ENCODE peak calls at places on chromosome 1, in eight cellular contexts. P is AG04450; B is thoracic aorta; A is cardiac fibroblast; H is H7; F is Jurkat, Clone E6-1; C is vagina; D is dorsolateral prefrontal cortex. R is an unnamed sample.

GRCh38 chr1:226816585-226816984 is 53.8 kb upstream of the PSEN2 start:
- DNase-seq in A (no peak), D (no peak), B (no peak), F (no peak), C (no peak), P (peak; percentile 8), H (no peak), R (peak; percentile 70)

GRCh38 chr1:245825128-245825901 is 670.5 kb downstream of the KIF26B start:
- DNase-seq in A (peak; percentile 51), D (no peak), C (peak; percentile 71), H (peak; percentile 60), P (no peak), F (no peak), B (no peak), R (peak; percentile 31)

GRCh38 chr1:228911225-228911624 is 175.9 kb downstream of the RHOU start:
- DNase-seq in A (no peak), F (no peak), H (no peak), D (no peak), P (no peak), B (no peak), C (peak; percentile 44), R (no peak)

GRCh38 chr1:199044191-199044590 is 405.4 kb downstream of the PTPRC start:
- DNase-seq in A (no peak), D (no peak), B (no peak), F (no peak), H (no peak), C (no peak), P (no peak), R (no peak)

GRCh38 chr1:233261206-233261605 is 34.3 kb downstream of the PCNX2 start:
- DNase-seq in D (no peak), C (no peak), F (no peak), H (no peak), B (no peak), A (no peak), P (no peak), R (no peak)

GRCh38 chr1:55040953-55041494 is 1.7 kb downstream of the PCSK9 start:
- DNase-seq in F (no peak), C (no peak), H (no peak), D (no peak), A (no peak), P (no peak), B (no peak), R (no peak)

GRCh38 chr1:225464851-225465792 is 37.3 kb upstream of the LBR start:
- DNase-seq in H (no peak), C (no peak), F (no peak), P (no peak), B (no peak), D (no peak), A (no peak), R (peak; percentile 45)

GRCh38 chr1:204353213-204353910 is 6.4 kb downstream of the PLEKHA6 start:
- DNase-seq in D (no peak), H (no peak), F (no peak), C (no peak), P (no peak), A (no peak), B (no peak), R (no peak)

GRCh38 chr1:30323841-30324240 is 399.5 kb downstream of the MATN1 start:
- DNase-seq in H (peak; percentile 12), P (no peak), F (no peak), C (no peak), D (no peak), A (no peak), B (no peak), R (no peak)

GRCh38 chr1:180458807-180459206 is 43.6 kb downstream of the ACBD6 start:
- DNase-seq in A (no peak), C (no peak), P (no peak), D (no peak), F (no peak), B (no peak), H (no peak), R (no peak)

GRCh38 chr1:153360190-153360589 is 2.5 kb downstream of the S100A9 start:
- DNase-seq in H (peak; percentile 16), P (no peak), A (no peak), D (no peak), C (no peak), B (no peak), F (no peak), R (no peak)

DNA sequence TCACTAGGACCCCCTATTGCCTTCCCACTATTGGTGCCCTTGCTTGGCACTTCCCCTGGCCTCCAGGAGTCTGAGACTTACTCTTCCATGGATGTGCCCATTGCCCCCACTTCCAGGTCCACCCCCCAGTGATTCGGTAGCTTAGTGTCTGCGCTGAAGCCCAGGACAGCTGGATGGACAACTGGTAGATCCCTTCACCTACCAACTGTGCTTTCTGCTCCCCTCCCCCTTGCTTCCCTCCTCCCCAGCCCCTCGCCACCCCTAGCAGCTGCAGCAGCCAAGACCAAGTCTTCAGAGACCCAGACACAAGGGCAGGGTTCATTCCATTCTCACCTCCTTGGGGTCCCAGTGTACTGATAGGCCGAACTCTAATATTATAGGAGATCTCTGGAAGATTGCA is 6.9 kb downstream of the LMNA start:
- DNase-seq in F (no peak), P (no peak), D (no peak), C (no peak), H (peak; percentile 36), B (no peak), A (no peak), R (no peak)
- H3K4me3 ChIP-seq in F (no peak overlapping the region), P (peak overlapping the region; percentile 20), D (no peak overlapping the region), C (peak overlapping the region; percentile 100), H (no peak overlapping the region), B (peak overlapping the region; percentile 96), A (peak overlapping the region; percentile 19), R (no peak overlapping the region)

GRCh38 chr1:115051850-115052249 is 22.2 kb downstream of the TSHB start:
- DNase-seq in F (no peak), A (no peak), D (no peak), C (no peak), B (no peak), H (no peak), P (no peak), R (no peak)

GRCh38 chr1:115060501-115060900 is 28.8 kb downstream of the TSPAN2 start:
- DNase-seq in C (no peak), P (no peak), D (no peak), B (no peak), A (no peak), F (no peak), H (no peak), R (no peak)

GRCh38 chr1:115052454-115053083 is 22.9 kb downstream of the TSHB start:
- DNase-seq in A (peak; percentile 56), F (peak; percentile 67), D (peak; percentile 65), B (no peak), P (no peak), C (no peak), H (peak; percentile 67), R (peak; percentile 50)

GRCh38 chr1:115057661-115058249 is 28.1 kb downstream of the TSHB start:
- DNase-seq in A (no peak), H (no peak), D (no peak), F (no peak), P (no peak), B (no peak), C (no peak), R (no peak)

DNA sequence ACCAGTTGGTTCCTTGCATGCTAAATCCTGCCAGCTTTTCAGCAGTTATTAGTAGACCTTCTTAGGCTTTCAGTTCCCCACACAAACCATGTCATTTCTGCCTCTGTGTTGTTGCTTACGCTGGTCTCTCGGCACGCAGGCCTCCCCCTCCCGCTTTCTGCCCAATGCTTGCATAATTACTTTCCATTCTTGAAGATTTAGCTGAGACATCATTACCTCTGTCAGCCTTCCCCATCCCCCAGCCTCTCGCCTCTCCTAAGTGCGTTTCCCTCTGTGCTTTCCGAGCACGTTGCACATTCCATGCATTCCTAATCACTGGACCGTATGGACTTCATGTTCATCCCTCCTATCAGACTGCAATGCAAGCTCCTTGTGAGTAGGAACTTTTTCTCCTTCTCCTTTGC is 26.8 kb downstream of the TSHB start:
- DNase-seq in H (peak; percentile 49), B (no peak), A (peak; percentile 62), C (no peak), P (no peak), F (no peak), D (no peak), R (peak; percentile 43)
- H3K4me3 ChIP-seq in H (no peak overlapping the region), B (no peak overlapping the region), A (no peak overlapping the region), C (no peak overlapping the region), P (no peak overlapping the region), F (no peak overlapping the region), D (no peak overlapping the region), R (no peak overlapping the region)

DNA sequence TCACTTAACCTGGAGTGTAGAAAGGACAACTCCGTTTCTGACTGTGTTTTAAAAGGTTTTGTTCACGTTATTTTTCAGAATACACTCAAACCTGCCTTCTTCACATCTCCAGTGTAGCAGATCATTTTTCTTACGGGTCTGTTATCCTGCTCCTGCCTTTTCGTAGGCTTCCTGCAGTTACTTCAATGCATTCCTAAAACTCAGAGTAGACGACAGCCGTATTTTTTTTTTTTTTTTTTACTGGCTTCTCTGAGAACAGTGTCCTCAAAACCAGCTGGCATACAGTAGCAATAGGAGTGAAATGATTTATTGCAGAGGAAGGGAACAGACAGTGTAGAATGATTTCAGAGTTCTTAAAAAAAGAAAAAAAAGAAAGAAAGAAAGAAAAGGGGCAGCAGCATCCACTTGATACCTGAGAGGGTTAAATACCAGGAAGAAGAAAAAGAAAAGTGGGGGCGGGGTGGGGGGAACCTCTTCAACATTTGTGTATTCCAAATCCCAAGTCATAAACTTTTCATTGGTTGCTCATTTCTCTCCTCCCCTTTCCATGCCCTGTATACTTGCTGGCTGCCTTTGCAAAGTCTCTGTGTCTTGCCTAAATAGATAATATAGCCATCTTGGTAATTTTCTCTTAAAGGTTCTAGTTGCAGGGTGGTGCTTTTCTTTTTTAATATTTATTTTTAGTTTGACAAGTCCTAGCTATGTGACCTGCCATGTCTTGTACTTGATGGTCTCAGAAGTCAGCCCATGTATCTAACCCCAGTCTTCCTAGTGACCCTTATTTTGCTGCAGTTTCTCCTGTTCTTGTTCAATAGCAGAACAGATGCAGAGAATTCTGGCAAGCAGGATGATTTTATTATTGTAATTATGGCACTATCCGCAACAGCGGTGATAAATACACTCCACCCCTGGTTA is 2.8 kb downstream of the TGFB2 start:
- DNase-seq in H (peak; percentile 18), P (no peak), B (no peak), C (no peak), A (peak; percentile 70), D (no peak), F (no peak), R (peak; percentile 90)
- H3K4me3 ChIP-seq in H (peak overlapping the region; percentile 84), P (peak overlapping the region; percentile 75), B (peak overlapping the region; percentile 83), C (peak overlapping the region; percentile 76), A (peak overlapping the region; percentile 71), D (peak overlapping the region; percentile 61), F (no peak overlapping the region), R (peak overlapping the region; percentile 60)

GRCh38 chr1:94961582-94961981 is 34.7 kb upstream of the CNN3 start:
- DNase-seq in H (no peak), B (no peak), P (no peak), A (no peak), F (no peak), C (no peak), D (no peak), R (no peak)

GRCh38 chr1:94954292-94955220 is 27.6 kb upstream of the CNN3 start:
- DNase-seq in B (no peak), H (peak; percentile 9), F (no peak), P (no peak), C (no peak), A (peak; percentile 42), D (no peak), R (no peak)

GRCh38 chr1:94955767-94956632 is 29.1 kb upstream of the CNN3 start:
- DNase-seq in F (no peak), H (no peak), D (no peak), C (no peak), A (peak; percentile 45), B (no peak), P (no peak), R (no peak)

GRCh38 chr1:94961994-94962744 is 35.3 kb upstream of the CNN3 start:
- DNase-seq in C (no peak), B (no peak), D (no peak), F (no peak), H (no peak), A (no peak), P (no peak), R (no peak)

GRCh38 chr1:94958081-94958480 is 31.2 kb upstream of the CNN3 start:
- DNase-seq in B (no peak), C (no peak), A (no peak), D (no peak), H (no peak), F (no peak), P (no peak), R (no peak)
- H3K4me3 ChIP-seq in B (no peak overlapping the region), C (no peak overlapping the region), A (no peak overlapping the region), D (no peak overlapping the region), H (no peak overlapping the region), F (no peak overlapping the region), P (no peak overlapping the region), R (no peak overlapping the region)